ENCODE peak calls at places on chromosomes 5 and 9, in nine cellular contexts. K is transverse colon, Z is mammary epithelial cell, O is upper lobe of right lung, G is left ventricle myocardium inferior, S is tibial artery, Q is kidney, C is dorsolateral prefrontal cortex, Y is fibroblast of lung. F is an unnamed sample.

GRCh38 chr5:161547573-161548471 is 1.3 kb upstream of the GABRB2 start:
- DNase-seq in K (peak), Z (no peak), O (no peak), G (no peak), S (no peak), Q (peak), C (no peak), Y (no peak), F (no peak)

GRCh38 chr9:36728651-36729520 is 156.2 kb downstream of the MELK start:
- DNase-seq in K (peak), Z (peak), O (peak), G (peak), S (no peak), Q (peak), C (peak), Y (peak), F (no peak)

GRCh38 chr5:168992687-168993086 is 308.3 kb downstream of the SLIT3 start:
- DNase-seq in K (no peak), Z (peak), O (no peak), G (no peak), S (no peak), Q (no peak), C (peak), Y (no peak), F (no peak)

GRCh38 chr5:61394078-61394701 is 62.1 kb downstream of the ZSWIM6 start:
- DNase-seq in K (no peak), Z (no peak), O (no peak), G (no peak), S (no peak), Q (no peak), C (no peak), Y (peak), F (no peak)

GRCh38 chr5:21397693-21398092 is 1409.7 kb upstream of the CDH18 start:
- DNase-seq in K (no peak), Z (no peak), O (no peak), G (no peak), S (no peak), Q (no peak), C (no peak), Y (no peak), F (no peak)

GRCh38 chr5:32684261-32684660 is 26.9 kb upstream of the NPR3 start:
- DNase-seq in K (no peak), Z (no peak), O (no peak), G (no peak), S (no peak), Q (no peak), C (no peak), Y (no peak), F (no peak)

GRCh38 chr9:101235105-101235866 is 149.5 kb downstream of the BAAT start:
- DNase-seq in K (no peak), Z (peak), O (no peak), G (no peak), S (no peak), Q (no peak), C (no peak), Y (no peak), F (no peak)

GRCh38 chr9:95880011-95880690 is 4.7 kb downstream of the ERCC6L2 start:
- DNase-seq in K (no peak), Z (no peak), O (no peak), G (no peak), S (no peak), Q (no peak), C (no peak), Y (peak), F (no peak)

GRCh38 chr5:16493261-16493660 is 27.7 kb upstream of the ZNF622 start:
- DNase-seq in K (no peak), Z (peak), O (no peak), G (no peak), S (no peak), Q (no peak), C (no peak), Y (no peak), F (no peak)

GRCh38 chr5:148035676-148036075 is 28.1 kb upstream of the SPINK5 start:
- DNase-seq in K (no peak), Z (no peak), O (no peak), G (no peak), S (no peak), Q (no peak), C (no peak), Y (no peak), F (no peak)

GRCh38 chr9:108113579-108113978 is 624.0 kb upstream of the KLF4 start:
- DNase-seq in K (no peak), Z (no peak), O (no peak), G (no peak), S (peak), Q (no peak), C (no peak), Y (no peak), F (no peak)

GRCh38 chr5:172487671-172488070 is 33.3 kb upstream of the SH3PXD2B start:
- DNase-seq in K (no peak), Z (no peak), O (no peak), G (no peak), S (no peak), Q (no peak), C (no peak), Y (no peak), F (peak)

GRCh38 chr9:113137196-113138168 is 13.3 kb upstream of the SLC31A2 start:
- DNase-seq in K (no peak), Z (no peak), O (no peak), G (no peak), S (no peak), Q (no peak), C (no peak), Y (no peak), F (no peak)

DNA sequence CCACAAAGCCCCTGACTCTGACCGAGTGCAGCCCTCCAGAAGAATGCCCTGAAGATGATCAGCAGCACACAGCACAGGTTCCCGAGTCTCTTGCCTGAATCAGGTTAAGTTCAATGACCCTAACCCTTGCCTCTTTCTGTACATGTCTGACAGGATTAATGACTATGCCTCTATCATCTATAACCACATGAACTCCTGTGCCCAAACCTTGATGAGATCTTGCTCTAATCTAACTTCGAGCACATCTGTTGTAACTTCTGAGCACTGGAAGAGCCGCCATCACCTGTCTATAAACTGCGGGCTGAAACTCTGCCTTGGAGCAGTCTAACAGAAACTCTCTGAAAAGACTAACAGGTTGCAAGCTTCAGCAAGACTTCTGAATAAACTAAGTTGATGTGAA is 44.6 kb downstream of the SERINC5 start:
- DNase-seq in K (no peak), Z (no peak), O (no peak), G (no peak), S (no peak), Q (no peak), C (no peak), Y (no peak), F (no peak)
- H3K27ac ChIP-seq in K (no peak), Z (no peak), O (no peak), G (no peak), S (no peak), Q (no peak), C (no peak), Y (no peak), F (no peak)

GRCh38 chr9:92726971-92727715 is 37.5 kb downstream of the BICD2 start:
- DNase-seq in K (no peak), Z (no peak), O (no peak), G (peak), S (no peak), Q (peak), C (peak), Y (peak), F (peak)
- TF ChIP-seq CTCF in K (no peak), Z (no peak), O (no peak), G (no peak), S (no peak), Q (no peak), C (no peak), Y (no peak), F (no peak)

GRCh38 chr9:19378154-19378553 is 1.9 kb downstream of the RPS6 start:
- DNase-seq in K (no peak), Z (no peak), O (no peak), G (no peak), S (no peak), Q (no peak), C (no peak), Y (no peak), F (no peak)
- H3K27ac ChIP-seq in K (peak), Z (no peak), O (no peak), G (no peak), S (no peak), Q (no peak), C (no peak), Y (no peak), F (peak)

GRCh38 chr5:59173568-59173967 is 590.7 kb downstream of the RAB3C start:
- DNase-seq in K (no peak), Z (no peak), O (no peak), G (no peak), S (no peak), Q (no peak), C (no peak), Y (peak), F (no peak)
- TF ChIP-seq CTCF in K (no peak), Z (no peak), O (peak), G (no peak), S (no peak), Q (no peak), C (no peak), Y (peak), F (no peak)

GRCh38 chr9:70262948-70263347 is 4.2 kb downstream of the SMC5 start:
- DNase-seq in K (no peak), Z (peak), O (no peak), G (no peak), S (no peak), Q (no peak), C (no peak), Y (peak), F (no peak)
- H3K27ac ChIP-seq in K (peak), Z (peak), O (peak), G (peak), S (no peak), Q (no peak), C (no peak), Y (peak), F (no peak)

GRCh38 chr9:124886866-124887492 is 25.0 kb downstream of the ARPC5L start:
- DNase-seq in K (no peak), Z (no peak), O (no peak), G (no peak), S (no peak), Q (no peak), C (no peak), Y (no peak), F (no peak)
- TF ChIP-seq CTCF in K (no peak), Z (no peak), O (no peak), G (no peak), S (no peak), Q (no peak), C (no peak), Y (no peak), F (no peak)

GRCh38 chr5:10400834-10401233 is 40.8 kb upstream of the ROPN1L start:
- DNase-seq in K (no peak), Z (peak), O (no peak), G (no peak), S (peak), Q (no peak), C (no peak), Y (peak), F (no peak)
- H3K27ac ChIP-seq in K (peak), Z (no peak), O (no peak), G (peak), S (peak), Q (no peak), C (peak), Y (no peak), F (peak)

GRCh38 chr5:31638748-31639418 is at the start of gene PDZD2:
- DNase-seq in K (peak), Z (peak), O (peak), G (peak), S (peak), Q (peak), C (peak), Y (peak), F (peak)
- TF ChIP-seq CTCF in K (no peak), Z (peak), O (peak), G (peak), S (peak), Q (peak), C (peak), Y (peak), F (peak)